ENCODE peak calls at places on chromosomes 11 and 22, in four cellular contexts. S is A549, A is GM12878, D is HepG2. E is an unnamed sample.
A peak's percentile ranks its signal among the peaks of the same experiment; 100 is the strongest.

GRCh38 chr22:37334859-37335818 is 52.8 kb downstream of the CYTH4 start:
- DNase-seq in D (no peak), S (peak; percentile 59), A (no peak), E (no peak)

GRCh38 chr22:47044722-47045545 is 282.5 kb downstream of the TBC1D22A start:
- DNase-seq in S (no peak), A (no peak), D (no peak), E (no peak)

GRCh38 chr11:73070653-73071052 is 71.5 kb downstream of the FCHSD2 start:
- DNase-seq in S (no peak), D (no peak), A (no peak), E (no peak)

GRCh38 chr11:113554531-113554930 is 79.3 kb upstream of the DRD2 start:
- DNase-seq in S (no peak), A (no peak), D (no peak), E (no peak)

GRCh38 chr22:46993626-46994025 is 231.2 kb downstream of the TBC1D22A start:
- DNase-seq in S (no peak), D (no peak), A (no peak), E (no peak)

GRCh38 chr22:41085842-41086241 is 6.5 kb upstream of the EP300 start:
- DNase-seq in S (no peak), A (no peak), D (no peak), E (no peak)

GRCh38 chr22:46119729-46120419 is 30.5 kb upstream of the PPARA start:
- DNase-seq in A (no peak), S (peak; percentile 12), D (no peak), E (peak; percentile 43)

GRCh38 chr11:76459299-76459698 is 14.5 kb downstream of the EMSY start:
- DNase-seq in D (no peak), S (peak; percentile 30), A (no peak), E (peak; percentile 20)

GRCh38 chr11:45165806-45166603 is 19.6 kb downstream of the PRDM11 start:
- DNase-seq in D (no peak), S (no peak), A (no peak), E (no peak)

GRCh38 chr11:30196400-30197206 is 34.2 kb upstream of the FSHB start:
- DNase-seq in A (no peak), S (peak; percentile 53), D (peak; percentile 25), E (peak; percentile 34)

GRCh38 chr22:41939981-41940852 is 6.7 kb downstream of the CENPM start:
- DNase-seq in D (no peak), A (peak; percentile 98), S (peak; percentile 67), E (no peak)

GRCh38 chr11:86799680-86800075 is 664 bp upstream of the PRSS23 start:
- DNase-seq in S (peak; percentile 61), D (no peak), A (no peak), E (no peak)

GRCh38 chr11:121466063-121466794 is 13.5 kb upstream of the SORL1-AS1 start:
- DNase-seq in D (peak; percentile 76), S (peak; percentile 89), A (no peak), E (no peak)

GRCh38 chr22:24975813-24976341 is 23.4 kb downstream of the KIAA1671 start:
- DNase-seq in A (no peak), S (no peak), D (no peak), E (no peak)

GRCh38 chr11:94585375-94585774 is 18.2 kb downstream of the PIWIL4 start:
- DNase-seq in S (no peak), A (no peak), D (no peak), E (no peak)

GRCh38 chr11:12900496-12900895 is 108.6 kb upstream of the RASSF10 start:
- DNase-seq in D (peak; percentile 40), A (no peak), S (peak; percentile 37), E (no peak)

GRCh38 chr22:42611076-42611475 is 3.6 kb downstream of the POLDIP3 start:
- DNase-seq in A (no peak), S (no peak), D (no peak), E (no peak)

GRCh38 chr11:116851631-116852030 is 14.2 kb upstream of the APOA1 start:
- DNase-seq in D (no peak), A (no peak), S (no peak), E (no peak)

GRCh38 chr11:10117709-10118341 is 176.2 kb downstream of the SBF2 start:
- DNase-seq in D (peak; percentile 7), A (no peak), S (no peak), E (no peak)

GRCh38 chr11:69978841-69979614 is 99.1 kb upstream of the ANO1 start:
- DNase-seq in A (no peak), D (no peak), S (no peak), E (no peak)

GRCh38 chr22:48660795-48661740 is 1166.6 kb downstream of the BRD1 start:
- DNase-seq in D (no peak), S (no peak), A (no peak), E (no peak)

GRCh38 chr11:116096596-116096995 is 592.4 kb upstream of the CADM1 start:
- DNase-seq in A (no peak), S (no peak), D (no peak), E (no peak)

GRCh38 chr11:72222106-72222891 is 2.3 kb upstream of the INPPL1 start:
- DNase-seq in A (no peak), S (no peak), D (no peak), E (peak; percentile 15)

GRCh38 chr11:33692013-33692504 is 8.6 kb downstream of the C11orf91 start:
- DNase-seq in A (no peak), S (peak; percentile 94), D (peak; percentile 76), E (no peak)

GRCh38 chr22:23403720-23404688 is 176.1 kb downstream of the IGLL1 start:
- DNase-seq in A (no peak), D (no peak), S (no peak), E (no peak)

GRCh38 chr11:102843474-102843873 is at the start of gene MMP3:
- DNase-seq in S (no peak), D (no peak), A (no peak), E (no peak)

GRCh38 chr11:65414776-65415498 is 7.7 kb upstream of the NEAT1 start:
- DNase-seq in D (no peak), S (no peak), A (no peak), E (no peak)

GRCh38 chr11:34830648-34831047 is 85.5 kb downstream of the APIP start:
- DNase-seq in D (no peak), S (no peak), A (no peak), E (no peak)

DNA sequence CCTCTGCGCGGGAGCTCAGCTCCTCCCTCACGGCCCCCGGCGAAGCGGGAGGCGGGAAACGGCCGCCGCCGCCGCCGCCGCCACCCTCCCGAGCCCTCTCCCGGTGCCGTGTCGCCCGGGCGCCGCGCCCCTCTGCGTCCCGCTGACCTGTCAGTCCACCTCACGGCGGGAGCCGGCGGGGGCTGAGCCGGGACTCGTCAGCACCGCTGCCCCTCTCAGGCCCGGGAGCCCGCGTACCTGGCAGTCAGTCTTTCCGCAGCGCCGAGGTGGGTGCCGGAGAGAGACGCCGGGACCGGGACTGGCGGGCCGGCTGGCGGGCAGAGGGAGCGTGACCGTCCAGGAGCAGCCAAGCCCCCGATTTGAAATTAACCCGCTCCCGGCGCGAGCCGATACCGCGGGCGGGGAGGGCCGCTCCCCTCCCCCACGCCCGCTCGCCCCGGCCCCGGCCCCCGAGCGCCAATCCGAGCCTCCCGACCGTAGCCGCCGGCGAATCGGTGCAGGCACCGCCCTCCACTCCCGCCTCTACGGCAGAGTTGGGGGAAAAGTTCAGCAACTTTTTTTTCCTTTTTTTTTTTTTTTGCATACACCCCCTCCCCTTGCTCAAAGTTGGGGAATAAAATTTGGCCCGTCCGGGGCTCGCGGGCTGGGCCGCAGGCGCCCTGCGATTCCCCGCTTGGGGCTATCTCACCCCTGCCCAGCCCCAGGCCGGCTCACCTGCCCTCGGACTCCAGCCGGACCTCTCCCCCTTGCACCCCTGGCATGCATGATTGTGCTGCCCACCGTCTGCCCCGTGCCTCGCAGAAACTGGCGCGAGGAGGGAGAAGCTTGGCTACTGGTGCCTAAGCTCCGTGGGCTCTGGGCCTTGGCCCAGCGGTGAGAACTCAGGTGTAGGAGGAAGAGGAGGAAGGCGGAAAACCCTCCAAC is 777 bp upstream of the E2F8 start:
- DNase-seq in S (peak; percentile 16), A (no peak), D (no peak), E (peak; percentile 81)
- TF ChIP-seq CHD4 in S (no peak), A (no peak), D (no peak), E (no peak)

DNA sequence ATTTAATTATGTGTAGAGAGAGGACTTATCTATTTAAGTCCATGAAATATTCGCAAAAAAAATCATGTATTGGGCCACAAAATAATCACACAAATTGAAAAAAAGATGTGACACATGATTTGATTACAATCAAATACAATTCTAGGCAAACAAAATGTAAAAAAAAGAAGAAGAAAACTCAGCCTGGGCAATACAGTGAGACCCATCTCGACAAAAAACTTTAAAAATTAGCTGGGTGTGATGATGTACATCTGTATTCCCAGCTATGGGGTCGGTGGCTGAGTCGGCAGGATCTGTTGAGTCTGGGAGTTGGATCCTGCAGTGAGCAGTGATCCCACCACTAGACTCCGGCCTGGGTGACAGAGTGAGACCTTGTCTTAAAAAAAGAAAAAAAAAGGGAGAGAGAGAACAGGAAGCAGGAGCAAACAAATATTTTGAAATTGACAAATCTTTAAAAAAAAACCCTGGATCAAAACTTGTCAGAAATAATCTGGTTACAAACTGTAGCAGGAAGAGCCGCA is 3.1 kb upstream of the TYMP start:
- DNase-seq in A (no peak), D (no peak), S (no peak), E (no peak)
- TF ChIP-seq CHD4 in A (no peak), D (no peak), S (no peak), E (no peak)

GRCh38 chr11:96385187-96385586 is 4.5 kb downstream of the CCDC82 start:
- DNase-seq in A (no peak), D (no peak), S (no peak), E (no peak)

GRCh38 chr11:96389604-96390402 is at the start of the genes CCDC82 and JRKL:
- DNase-seq in S (peak; percentile 92), D (peak; percentile 91), A (peak; percentile 78), E (peak; percentile 98)

GRCh38 chr11:96390403-96390830 is 604 bp downstream of the JRKL start:
- DNase-seq in D (no peak), A (no peak), S (peak; percentile 10), E (no peak)

GRCh38 chr11:96391698-96392307 is 2.0 kb downstream of the JRKL start:
- DNase-seq in S (peak; percentile 3), D (no peak), A (no peak), E (peak; percentile 8)

DNA sequence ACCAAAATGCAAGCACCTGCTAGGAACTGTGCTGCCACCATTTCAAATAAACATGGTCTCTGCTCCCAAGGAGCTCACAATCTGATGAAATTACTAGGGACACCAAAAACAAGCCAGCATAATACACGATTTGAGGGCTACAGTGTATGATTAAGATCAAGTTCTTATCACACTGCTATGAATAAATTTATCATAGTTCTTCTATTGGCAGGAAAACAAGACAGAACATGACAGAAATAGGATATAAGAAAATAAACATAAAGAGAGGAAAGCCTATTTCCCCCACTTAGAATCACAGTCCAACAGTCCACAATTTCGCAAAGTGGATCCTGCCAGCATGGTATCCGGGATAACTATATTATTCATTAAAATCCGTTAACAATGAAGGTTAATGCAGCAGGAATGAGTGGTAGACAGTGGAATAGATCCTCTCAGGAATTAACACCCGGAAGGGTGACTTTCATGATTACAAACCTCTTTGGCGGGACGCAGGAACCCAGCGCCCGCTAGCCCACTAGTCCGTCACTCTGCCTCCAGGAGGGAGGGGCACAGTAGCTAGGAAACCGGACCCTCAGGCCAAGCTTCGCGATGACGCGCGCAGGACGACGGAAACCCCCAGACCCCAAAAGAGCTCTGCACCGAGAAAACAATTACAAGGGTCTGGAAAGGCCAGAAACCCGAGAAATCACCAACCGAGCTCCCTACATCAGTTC is 665 bp downstream of the CCDC82 start:
- DNase-seq in A (peak; percentile 19), D (peak; percentile 46), S (no peak), E (peak; percentile 36)
- TF ChIP-seq CHD4 in A (no peak), D (no peak), S (no peak), E (no peak)

DNA sequence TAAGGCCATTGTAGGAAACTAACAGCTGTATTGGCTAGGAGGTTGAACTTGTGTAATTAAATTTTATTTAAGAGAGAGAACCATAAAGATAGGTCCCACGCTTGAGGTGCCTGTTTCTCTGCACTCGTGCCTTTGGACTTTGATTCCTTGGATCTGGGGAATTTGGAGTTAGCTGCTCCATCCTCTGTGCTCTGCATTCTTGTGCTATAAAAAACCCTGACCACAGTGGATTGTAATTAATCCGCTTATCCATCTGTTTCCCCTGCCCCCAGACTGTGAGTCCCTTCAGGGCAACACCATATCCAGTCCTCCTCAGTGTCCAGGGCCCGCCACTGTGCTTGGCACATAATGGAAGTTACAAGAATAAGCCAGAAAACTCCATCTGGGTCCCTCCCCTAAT is 169.8 kb downstream of the SPON1 start:
- DNase-seq in S (no peak), A (no peak), D (no peak), E (no peak)
- TF ChIP-seq CHD4 in S (no peak), A (no peak), D (no peak), E (no peak)

E was measured in K562.